ENCODE peak calls at places on chromosomes 6 and 20, in eight cellular contexts. S, N, K, T, U, Y, D and L are unnamed samples.

GRCh38 chr6:104884867-104885517 is 25.3 kb upstream of the HACE1 start:
- DNase-seq in T (no peak), N (no peak), Y (no peak), U (peak; percentile 19), D (no peak), K (no peak), S (no peak), L (no peak)

GRCh38 chr20:44803383-44803941 is 6.9 kb downstream of the RIMS4 start:
- DNase-seq in N (no peak), S (no peak), T (no peak), D (no peak), Y (no peak), K (no peak), U (no peak), L (no peak)

GRCh38 chr20:62929051-62929538 is 2.8 kb upstream of the DIDO1 start:
- DNase-seq in S (peak; percentile 59), N (peak; percentile 86), T (no peak), Y (peak; percentile 75), U (peak; percentile 72), D (no peak), K (no peak), L (peak; percentile 65)

GRCh38 chr6:4828187-4828698 is 52.0 kb downstream of the CDYL start:
- DNase-seq in K (no peak), N (no peak), T (no peak), D (no peak), U (no peak), S (no peak), Y (no peak), L (no peak)

GRCh38 chr20:37353285-37353849 is 7.4 kb downstream of the SRC start:
- DNase-seq in S (no peak), U (no peak), N (peak; percentile 68), Y (no peak), K (no peak), D (no peak), T (no peak), L (no peak)

GRCh38 chr20:4966826-4967751 is 34.2 kb downstream of the SLC23A2 start:
- DNase-seq in S (peak; percentile 42), T (no peak), U (no peak), Y (no peak), N (no peak), K (no peak), D (no peak), L (no peak)

GRCh38 chr6:158257425-158257759 is 54.9 kb upstream of the TULP4 start:
- DNase-seq in T (no peak), U (no peak), S (no peak), D (no peak), N (no peak), Y (no peak), K (no peak), L (no peak)

GRCh38 chr20:645318-646106 is 7.5 kb downstream of the SRXN1 start:
- DNase-seq in S (peak; percentile 69), D (peak; percentile 56), T (peak; percentile 50), N (peak; percentile 88), U (peak; percentile 83), Y (peak; percentile 86), K (peak; percentile 37), L (peak; percentile 97)

GRCh38 chr20:57849126-57849867 is 139.5 kb upstream of the PMEPA1 start:
- DNase-seq in S (no peak), Y (no peak), U (no peak), D (no peak), T (no peak), N (peak; percentile 41), K (no peak), L (no peak)

GRCh38 chr20:47263502-47264084 is 92.9 kb downstream of the ZMYND8 start:
- DNase-seq in K (no peak), U (no peak), S (no peak), D (no peak), Y (no peak), N (peak; percentile 63), T (no peak), L (no peak)

GRCh38 chr20:37890643-37891042 is 12.3 kb upstream of the VSTM2L start:
- DNase-seq in D (no peak), S (peak; percentile 45), U (no peak), K (no peak), T (no peak), N (no peak), Y (no peak), L (no peak)

GRCh38 chr6:107443066-107443903 is 16.1 kb downstream of the PDSS2 start:
- DNase-seq in Y (no peak), S (no peak), K (no peak), N (no peak), D (no peak), U (no peak), T (no peak), L (no peak)

GRCh38 chr6:158911746-158912158 is 88.2 kb downstream of the RSPH3 start:
- DNase-seq in S (peak; percentile 43), Y (no peak), N (no peak), U (peak; percentile 47), D (no peak), K (no peak), T (no peak), L (peak; percentile 41)